ENCODE peak calls at places on chromosomes 3 and 15, in eight cellular contexts. C is brain microvascular endothelial cell; G is RWPE1; Q is fibroblast of pulmonary artery; V is WTC11; Y is HTR-8/SVneo; U is AML-193; M is activated naive CD4-positive, alpha-beta T cell. O is an unnamed sample.

GRCh38 chr15:98648654-98649537 is 557 bp downstream of the IGF1R start:
- DNase-seq in C (no peak), G (no peak), Q (peak), V (peak), Y (no peak), U (peak), M (no peak), O (peak)

GRCh38 chr15:60729850-60730458 is 251.0 kb upstream of the ICE2 start:
- DNase-seq in C (no peak), G (no peak), Q (no peak), V (no peak), Y (no peak), U (no peak), M (no peak), O (no peak)

GRCh38 chr15:68183886-68184285 is 21.2 kb downstream of the CALML4 start:
- DNase-seq in C (no peak), G (no peak), Q (peak), V (no peak), Y (no peak), U (no peak), M (no peak), O (no peak)

GRCh38 chr3:159748408-159748807 is 240.2 kb upstream of the IL12A start:
- DNase-seq in C (no peak), G (no peak), Q (no peak), V (no peak), Y (no peak), U (no peak), M (no peak), O (peak)

GRCh38 chr15:83858820-83859505 is 205.0 kb downstream of the ADAMTSL3 start:
- DNase-seq in C (no peak), G (no peak), Q (no peak), V (no peak), Y (no peak), U (no peak), M (no peak), O (no peak)

GRCh38 chr15:96402403-96402802 is 71.9 kb downstream of the NR2F2 start:
- DNase-seq in C (no peak), G (no peak), Q (no peak), V (no peak), Y (no peak), U (no peak), M (no peak), O (no peak)

GRCh38 chr15:40150163-40150925 is 10.5 kb upstream of the BUB1B start:
- DNase-seq in C (peak), G (peak), Q (peak), V (no peak), Y (peak), U (peak), M (no peak), O (peak)

GRCh38 chr3:40456940-40457823 is at the start of gene RPL14:
- DNase-seq in C (peak), G (peak), Q (peak), V (peak), Y (peak), U (peak), M (peak), O (peak)

GRCh38 chr15:92811514-92811913 is 88.6 kb upstream of the CHD2 start:
- DNase-seq in C (no peak), G (no peak), Q (peak), V (no peak), Y (no peak), U (no peak), M (no peak), O (peak)

GRCh38 chr15:42725331-42725903 is 11.5 kb downstream of the CDAN1 start:
- DNase-seq in C (no peak), G (no peak), Q (no peak), V (no peak), Y (no peak), U (no peak), M (no peak), O (no peak)

GRCh38 chr3:160088492-160089137 is 100.0 kb downstream of the IL12A start:
- DNase-seq in C (no peak), G (no peak), Q (no peak), V (no peak), Y (no peak), U (no peak), M (no peak), O (no peak)

GRCh38 chr15:25717116-25717755 is 145.9 kb downstream of the ATP10A start:
- DNase-seq in C (peak), G (no peak), Q (peak), V (no peak), Y (no peak), U (no peak), M (no peak), O (no peak)

GRCh38 chr3:52763466-52763865 is 7.3 kb downstream of the NEK4 start:
- DNase-seq in C (no peak), G (no peak), Q (peak), V (no peak), Y (no peak), U (no peak), M (no peak), O (no peak)

GRCh38 chr15:75776075-75776443 is 63.4 kb upstream of the CSPG4 start:
- DNase-seq in C (peak), G (no peak), Q (peak), V (peak), Y (no peak), U (no peak), M (no peak), O (peak)

GRCh38 chr3:129038121-129038855 is 22.3 kb upstream of the GP9 start:
- DNase-seq in C (no peak), G (no peak), Q (no peak), V (no peak), Y (no peak), U (no peak), M (no peak), O (no peak)

GRCh38 chr3:108953700-108954099 is at the start of gene GUCA1C:
- DNase-seq in C (no peak), G (no peak), Q (no peak), V (no peak), Y (no peak), U (no peak), M (no peak), O (no peak)

GRCh38 chr3:123152656-123153055 is 49.1 kb upstream of the SEC22A start:
- DNase-seq in C (no peak), G (no peak), Q (no peak), V (no peak), Y (no peak), U (no peak), M (no peak), O (no peak)

GRCh38 chr15:32029862-32030781 is at the start of gene CHRNA7:
- DNase-seq in C (peak), G (peak), Q (peak), V (peak), Y (peak), U (peak), M (no peak), O (peak)

GRCh38 chr15:99181544-99181943 is 67.8 kb downstream of the TTC23 start:
- DNase-seq in C (peak), G (no peak), Q (no peak), V (no peak), Y (no peak), U (peak), M (no peak), O (no peak)

GRCh38 chr3:180594631-180595348 is 7.2 kb upstream of the TTC14 start:
- DNase-seq in C (no peak), G (peak), Q (peak), V (no peak), Y (peak), U (peak), M (no peak), O (peak)

GRCh38 chr3:168847293-168847883 is 751.7 kb upstream of the GOLIM4 start:
- DNase-seq in C (peak), G (peak), Q (peak), V (no peak), Y (peak), U (peak), M (no peak), O (peak)

GRCh38 chr3:177351757-177352158 is 154.5 kb upstream of the TBL1XR1 start:
- DNase-seq in C (no peak), G (no peak), Q (no peak), V (no peak), Y (no peak), U (no peak), M (no peak), O (no peak)

GRCh38 chr3:97938444-97938843 is 33.8 kb downstream of the RIOX2 start:
- DNase-seq in C (peak), G (no peak), Q (peak), V (no peak), Y (no peak), U (no peak), M (no peak), O (no peak)

O was measured in ACHN.